ENCODE peak calls at places on chromosomes 5 and 9, in six cellular contexts. X is HL-60, J is fibroblast of mammary gland, T is WERI-Rb-1, V is WTC11, B is coronary artery. E is an unnamed sample.

GRCh38 chr9:123150708-123151503 is 117.4 kb downstream of the GPR21 start:
- DNase-seq in X (no peak), J (peak; percentile 31), T (no peak), V (no peak), B (no peak), E (no peak)

GRCh38 chr5:23318960-23319359 is 188.4 kb upstream of the PRDM9 start:
- DNase-seq in X (no peak), J (peak; percentile 8), T (no peak), V (no peak), B (no peak), E (no peak)

GRCh38 chr5:151448038-151448985 is 909 bp downstream of the SLC36A1 start:
- DNase-seq in X (no peak), J (peak; percentile 8), T (peak; percentile 37), V (peak; percentile 35), B (no peak), E (peak; percentile 10)

GRCh38 chr9:4297151-4297794 is 2.6 kb downstream of the GLIS3 start:
- DNase-seq in X (peak; percentile 65), J (peak; percentile 95), T (peak; percentile 46), V (peak; percentile 67), B (peak; percentile 91), E (peak; percentile 52)

GRCh38 chr9:83061036-83061435 is 1.9 kb downstream of the RASEF start:
- DNase-seq in X (no peak), J (no peak), T (no peak), V (no peak), B (no peak), E (no peak)

GRCh38 chr5:106822851-106823250 is 847.9 kb downstream of the EFNA5 start:
- DNase-seq in X (no peak), J (no peak), T (no peak), V (no peak), B (no peak), E (no peak)

GRCh38 chr5:89255845-89256463 is 373.0 kb upstream of the MEF2C start:
- DNase-seq in X (peak; percentile 8), J (peak; percentile 87), T (no peak), V (no peak), B (no peak), E (no peak)

GRCh38 chr5:142322747-142323479 is 1.9 kb downstream of the SPRY4 start:
- DNase-seq in X (no peak), J (peak; percentile 72), T (peak; percentile 17), V (no peak), B (peak; percentile 83), E (no peak)

GRCh38 chr9:37693265-37693664 is 42.5 kb downstream of the FRMPD1 start:
- DNase-seq in X (no peak), J (peak; percentile 43), T (no peak), V (no peak), B (no peak), E (no peak)

GRCh38 chr5:132261881-132262845 is 4.7 kb downstream of the PDLIM4 start:
- DNase-seq in X (no peak), J (no peak), T (peak; percentile 4), V (no peak), B (peak; percentile 69), E (peak; percentile 1)

GRCh38 chr5:75681125-75681830 is 36.0 kb downstream of the POC5 start:
- DNase-seq in X (no peak), J (peak; percentile 58), T (no peak), V (no peak), B (no peak), E (no peak)

GRCh38 chr5:12911156-12911555 is 1006.9 kb upstream of the CTNND2 start:
- DNase-seq in X (no peak), J (no peak), T (no peak), V (no peak), B (no peak), E (no peak)

GRCh38 chr9:93390953-93391515 is 60.5 kb upstream of the FAM120A start:
- DNase-seq in X (no peak), J (no peak), T (no peak), V (no peak), B (no peak), E (no peak)

GRCh38 chr5:156513123-156513814 is 186.3 kb downstream of the SGCD start:
- DNase-seq in X (peak; percentile 85), J (peak; percentile 40), T (no peak), V (no peak), B (no peak), E (no peak)

GRCh38 chr5:151126199-151126645 is 31.4 kb downstream of the ANXA6 start:
- DNase-seq in X (peak; percentile 57), J (peak; percentile 70), T (peak; percentile 66), V (peak; percentile 77), B (peak; percentile 82), E (peak; percentile 74)

GRCh38 chr9:75889977-75890540 is 414 bp upstream of the PCSK5 start:
- DNase-seq in X (no peak), J (peak; percentile 77), T (peak; percentile 16), V (no peak), B (peak; percentile 78), E (peak; percentile 19)

GRCh38 chr9:91452844-91453243 is 29.2 kb upstream of the NFIL3 start:
- DNase-seq in X (no peak), J (no peak), T (no peak), V (no peak), B (no peak), E (no peak)

GRCh38 chr5:21823588-21823987 is 1029.6 kb downstream of the CDH12 start:
- DNase-seq in X (no peak), J (peak; percentile 41), T (no peak), V (no peak), B (no peak), E (no peak)

GRCh38 chr9:88187631-88188030 is 49.4 kb upstream of the SPATA31C2 start:
- DNase-seq in X (no peak), J (peak; percentile 41), T (no peak), V (no peak), B (no peak), E (no peak)

GRCh38 chr9:95874303-95874988 is 1.0 kb upstream of the ERCC6L2 start:
- DNase-seq in X (no peak), J (peak; percentile 4), T (no peak), V (no peak), B (no peak), E (no peak)

GRCh38 chr9:33272061-33272460 is 7.2 kb downstream of the CHMP5 start:
- DNase-seq in X (no peak), J (no peak), T (no peak), V (no peak), B (no peak), E (no peak)

GRCh38 chr5:92421937-92422336 is 1038.8 kb upstream of the ARRDC3 start:
- DNase-seq in X (no peak), J (peak; percentile 47), T (no peak), V (no peak), B (no peak), E (no peak)

GRCh38 chr5:16791036-16791705 is 144.9 kb downstream of the MYO10 start:
- DNase-seq in X (peak; percentile 21), J (peak; percentile 70), T (no peak), V (no peak), B (no peak), E (peak; percentile 48)

DNA sequence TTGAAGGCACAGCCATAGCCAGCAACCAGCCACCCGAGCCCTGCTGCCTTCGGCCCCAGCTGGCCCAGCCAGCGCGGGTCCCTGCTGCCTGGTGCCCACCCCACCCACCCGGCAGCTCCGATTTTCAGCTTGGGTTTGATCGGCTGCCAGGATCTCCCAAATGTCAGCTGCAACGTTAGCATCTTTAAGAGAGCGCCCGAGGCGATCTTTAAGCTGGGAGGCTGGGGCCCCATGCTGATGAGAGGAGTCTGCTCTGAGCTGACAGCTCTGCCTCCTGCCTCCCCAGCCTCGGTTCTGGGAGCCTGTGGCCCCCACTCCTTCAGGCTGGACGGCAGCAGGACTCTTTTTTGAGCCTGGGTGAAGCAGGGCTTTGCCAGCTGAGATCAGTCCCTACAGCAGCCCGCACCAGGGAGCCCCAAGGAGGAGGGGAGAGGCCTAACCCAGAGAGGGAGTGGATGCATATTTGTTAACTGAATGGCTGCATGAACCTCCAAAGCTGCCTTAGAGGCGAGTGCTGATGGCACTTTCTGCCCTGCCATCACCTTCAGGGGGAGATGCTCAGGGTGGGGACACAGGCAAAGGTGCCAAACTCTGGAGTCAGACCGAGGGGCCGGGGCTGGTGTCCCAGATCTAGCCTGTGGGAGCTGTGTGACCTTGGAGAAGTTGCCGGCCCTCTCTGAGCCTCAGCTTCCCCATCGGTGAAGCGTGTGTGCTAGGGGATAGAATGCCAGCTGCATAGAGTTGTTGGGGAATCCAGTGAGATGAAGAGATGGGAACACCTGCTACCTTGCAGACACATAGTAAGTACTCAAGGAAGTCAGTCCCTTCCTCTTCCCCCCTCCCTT is 165.5 kb downstream of the C9orf50 start:
- DNase-seq in X (no peak), J (no peak), T (no peak), V (no peak), B (no peak), E (no peak)
- TF ChIP-seq CTCF in X (no peak), J (no peak), T (no peak), V (no peak), B (no peak), E (no peak)

GRCh38 chr9:131954299-131954698 is 125.4 kb downstream of the MED27 start:
- DNase-seq in X (no peak), J (no peak), T (peak; percentile 30), V (no peak), B (no peak), E (no peak)
- TF ChIP-seq CTCF in X (no peak), J (peak; percentile 28), T (peak; percentile 75), V (no peak), B (no peak), E (no peak)

GRCh38 chr5:172796306-172796705 is 25.3 kb upstream of the DUSP1 start:
- DNase-seq in X (no peak), J (no peak), T (no peak), V (no peak), B (no peak), E (no peak)

GRCh38 chr5:172792693-172793570 is 21.9 kb upstream of the DUSP1 start:
- DNase-seq in X (no peak), J (no peak), T (peak; percentile 55), V (no peak), B (no peak), E (no peak)

GRCh38 chr5:172797800-172798199 is 26.8 kb upstream of the DUSP1 start:
- DNase-seq in X (no peak), J (no peak), T (no peak), V (no peak), B (no peak), E (no peak)

GRCh38 chr5:172793577-172794488 is 22.8 kb upstream of the DUSP1 start:
- DNase-seq in X (no peak), J (peak; percentile 91), T (no peak), V (no peak), B (no peak), E (no peak)

DNA sequence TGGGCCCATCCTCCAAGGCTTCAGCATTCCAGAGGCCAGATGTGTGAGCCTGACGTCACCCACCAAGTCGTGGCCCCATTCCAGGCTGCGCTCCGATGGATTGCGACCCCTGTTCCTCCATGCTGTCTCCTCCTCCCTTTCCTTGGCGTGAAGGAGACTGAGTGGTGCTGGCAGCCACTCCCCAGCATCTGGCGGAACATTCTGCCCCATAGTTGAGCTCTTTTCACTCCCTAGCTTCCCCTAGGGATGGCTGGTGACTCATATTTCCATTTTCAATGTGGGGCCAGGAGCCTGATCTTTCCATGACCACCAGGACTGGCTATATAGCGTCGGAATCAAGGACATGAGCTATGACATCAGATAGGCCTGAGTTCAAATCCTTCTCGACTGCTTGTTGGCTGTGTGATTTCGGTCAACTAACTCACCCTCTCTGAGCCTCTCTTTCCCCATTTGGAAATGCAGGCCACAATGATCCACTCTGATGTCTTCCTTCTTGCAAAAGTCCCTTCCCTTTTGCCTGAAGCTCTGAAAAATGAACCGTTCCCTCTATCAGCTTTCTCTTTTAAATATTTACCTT is 24.5 kb upstream of the DUSP1 start:
- DNase-seq in X (no peak), J (peak; percentile 100), T (no peak), V (no peak), B (peak; percentile 100), E (no peak)
- TF ChIP-seq CTCF in X (no peak), J (no peak), T (no peak), V (no peak), B (no peak), E (no peak)

GRCh38 chr9:129036241-129036922 is at the start of gene MIGA2:
- DNase-seq in X (peak; percentile 95), J (peak; percentile 98), T (peak; percentile 100), V (peak; percentile 97), B (peak; percentile 99), E (peak; percentile 90)
- TF ChIP-seq CTCF in X (no peak), J (no peak), T (no peak), V (no peak), B (no peak), E (no peak)